ENCODE peak calls at places on chromosomes 3 and 15, in ten cellular contexts. L is H4; F is GDM1; Q is posterior vena cava; U is CD8-positive, alpha-beta memory T cell; Y is GM03348; W is activated gamma-delta T cell treated with anti-CD3 and anti-CD28 coated beads, Interleukin-2, amount 50 U/mL, for 16 hours; T is RPMI8226; A is activated T-helper 1 cell treated with Interleukin-2 at 50 U/mL for 16 hours; J is AG04450. K is an unnamed sample.

GRCh38 chr3:87426916-87427315 is 150.5 kb upstream of the POU1F1 start:
- DNase-seq in L (peak; percentile 44), F (no peak), Q (no peak), U (no peak), Y (peak; percentile 52), W (no peak), T (no peak), A (no peak), J (no peak), K (no peak)

GRCh38 chr3:115728013-115728412 is 104.7 kb downstream of the GAP43 start:
- DNase-seq in L (no peak), F (no peak), Q (no peak), U (no peak), Y (no peak), W (no peak), T (no peak), A (no peak), J (no peak), K (no peak)

GRCh38 chr3:98329392-98330124 is 24.1 kb upstream of the OR5K4 start:
- DNase-seq in L (peak; percentile 43), F (peak; percentile 1), Q (no peak), U (no peak), Y (peak; percentile 66), W (peak; percentile 7), T (peak; percentile 52), A (peak; percentile 12), J (peak; percentile 6), K (no peak)

GRCh38 chr3:32842531-32842931 is 24.7 kb downstream of the TRIM71 start:
- DNase-seq in L (no peak), F (no peak), Q (no peak), U (no peak), Y (no peak), W (no peak), T (no peak), A (no peak), J (no peak), K (no peak)

GRCh38 chr3:127816783-127817182 is 5.5 kb downstream of the MGLL start:
- DNase-seq in L (no peak), F (no peak), Q (no peak), U (no peak), Y (no peak), W (no peak), T (no peak), A (no peak), J (no peak), K (peak; percentile 68)

GRCh38 chr3:28856796-28857195 is 424.1 kb upstream of the RBMS3 start:
- DNase-seq in L (no peak), F (no peak), Q (no peak), U (no peak), Y (no peak), W (no peak), T (no peak), A (no peak), J (no peak), K (no peak)

GRCh38 chr3:157156844-157157635 is 2.9 kb downstream of the CCNL1 start:
- DNase-seq in L (peak; percentile 22), F (no peak), Q (no peak), U (no peak), Y (no peak), W (no peak), T (peak; percentile 34), A (no peak), J (no peak), K (no peak)

GRCh38 chr3:111210003-111210699 is 138.5 kb downstream of the NECTIN3 start:
- DNase-seq in L (no peak), F (no peak), Q (no peak), U (no peak), Y (peak; percentile 59), W (no peak), T (no peak), A (no peak), J (no peak), K (no peak)

GRCh38 chr3:186991470-186991869 is 61.1 kb downstream of the ST6GAL1 start:
- DNase-seq in L (no peak), F (no peak), Q (no peak), U (no peak), Y (no peak), W (no peak), T (no peak), A (no peak), J (no peak), K (no peak)

GRCh38 chr3:126263971-126264370 is 83.6 kb upstream of the ALDH1L1 start:
- DNase-seq in L (no peak), F (no peak), Q (no peak), U (no peak), Y (no peak), W (no peak), T (no peak), A (no peak), J (no peak), K (no peak)

GRCh38 chr3:136042608-136043221 is 77.2 kb downstream of the PPP2R3A start:
- DNase-seq in L (peak; percentile 19), F (no peak), Q (no peak), U (no peak), Y (peak; percentile 64), W (no peak), T (peak; percentile 60), A (no peak), J (no peak), K (peak; percentile 23)

GRCh38 chr3:58190291-58190690 is 20.5 kb downstream of the DNASE1L3 start:
- DNase-seq in L (no peak), F (no peak), Q (peak; percentile 58), U (no peak), Y (no peak), W (no peak), T (no peak), A (no peak), J (no peak), K (no peak)

GRCh38 chr3:188974856-188975611 is 196.7 kb upstream of the TPRG1 start:
- DNase-seq in L (peak; percentile 76), F (peak; percentile 10), Q (no peak), U (peak; percentile 6), Y (no peak), W (peak; percentile 4), T (no peak), A (no peak), J (no peak), K (no peak)

GRCh38 chr15:60616147-60616546 is 137.2 kb upstream of the ICE2 start:
- DNase-seq in L (no peak), F (no peak), Q (no peak), U (no peak), Y (no peak), W (no peak), T (no peak), A (no peak), J (no peak), K (no peak)

GRCh38 chr3:95312650-95313049 is 1249.8 kb downstream of the NSUN3 start:
- DNase-seq in L (no peak), F (no peak), Q (no peak), U (no peak), Y (no peak), W (no peak), T (no peak), A (no peak), J (no peak), K (no peak)

GRCh38 chr3:157526036-157526435 is 22.8 kb upstream of the VEPH1 start:
- DNase-seq in L (no peak), F (no peak), Q (no peak), U (no peak), Y (no peak), W (no peak), T (no peak), A (no peak), J (no peak), K (no peak)

GRCh38 chr15:47439146-47439869 is 278.0 kb upstream of the SEMA6D start:
- DNase-seq in L (no peak), F (no peak), Q (no peak), U (no peak), Y (no peak), W (no peak), T (no peak), A (no peak), J (no peak), K (no peak)

GRCh38 chr3:10709110-10709781 is 106.8 kb upstream of the SLC6A11 start:
- DNase-seq in L (no peak), F (no peak), Q (no peak), U (no peak), Y (no peak), W (no peak), T (no peak), A (no peak), J (no peak), K (no peak)

GRCh38 chr15:63968700-63969099 is 77.6 kb downstream of the DAPK2 start:
- DNase-seq in L (no peak), F (no peak), Q (peak; percentile 67), U (no peak), Y (no peak), W (no peak), T (no peak), A (no peak), J (no peak), K (no peak)